ENCODE peak calls at places on chromosomes 3 and 15, in four cellular contexts. Y is upper lobe of left lung, H is right atrium auricular region, T is adrenal gland. B is an unnamed sample.

GRCh38 chr15:86610038-86610437 is 530.4 kb downstream of the AGBL1 start:
- DNase-seq in Y (no peak), H (no peak), T (no peak), B (no peak)

GRCh38 chr3:5875056-5875455 is 687.5 kb downstream of the EDEM1 start:
- DNase-seq in Y (no peak), H (no peak), T (no peak), B (no peak)

GRCh38 chr3:46417841-46418611 is 11.0 kb downstream of the CCRL2 start:
- DNase-seq in Y (no peak), H (no peak), T (no peak), B (no peak)

GRCh38 chr3:140292154-140292553 is 357.2 kb downstream of the CLSTN2 start:
- DNase-seq in Y (no peak), H (no peak), T (no peak), B (no peak)

GRCh38 chr3:53243165-53243564 is 12.7 kb downstream of the TKT start:
- DNase-seq in Y (no peak), H (no peak), T (peak), B (peak)

GRCh38 chr3:117409701-117410459 is 700.3 kb downstream of the TUSC7 start:
- DNase-seq in Y (no peak), H (no peak), T (no peak), B (no peak)

GRCh38 chr15:81839387-81839786 is 206.4 kb downstream of the MEX3B start:
- DNase-seq in Y (no peak), H (no peak), T (no peak), B (no peak)

GRCh38 chr3:175295248-175296000 is 436.3 kb downstream of the NAALADL2 start:
- DNase-seq in Y (no peak), H (no peak), T (no peak), B (no peak)

GRCh38 chr15:29677871-29678431 is 144.3 kb downstream of the TJP1 start:
- DNase-seq in Y (peak), H (no peak), T (no peak), B (no peak)

GRCh38 chr15:29678504-29679034 is 143.7 kb downstream of the TJP1 start:
- DNase-seq in Y (no peak), H (no peak), T (no peak), B (no peak)

GRCh38 chr15:29677450-29677849 is 144.8 kb downstream of the TJP1 start:
- DNase-seq in Y (no peak), H (no peak), T (no peak), B (no peak)

GRCh38 chr15:29675791-29676301 is 146.4 kb downstream of the TJP1 start:
- DNase-seq in Y (peak), H (no peak), T (no peak), B (no peak)

GRCh38 chr15:29676961-29677402 is 145.3 kb downstream of the TJP1 start:
- DNase-seq in Y (no peak), H (no peak), T (no peak), B (no peak)
- H3K4me3 ChIP-seq in Y (no peak), H (no peak), T (no peak), B (no peak)

DNA sequence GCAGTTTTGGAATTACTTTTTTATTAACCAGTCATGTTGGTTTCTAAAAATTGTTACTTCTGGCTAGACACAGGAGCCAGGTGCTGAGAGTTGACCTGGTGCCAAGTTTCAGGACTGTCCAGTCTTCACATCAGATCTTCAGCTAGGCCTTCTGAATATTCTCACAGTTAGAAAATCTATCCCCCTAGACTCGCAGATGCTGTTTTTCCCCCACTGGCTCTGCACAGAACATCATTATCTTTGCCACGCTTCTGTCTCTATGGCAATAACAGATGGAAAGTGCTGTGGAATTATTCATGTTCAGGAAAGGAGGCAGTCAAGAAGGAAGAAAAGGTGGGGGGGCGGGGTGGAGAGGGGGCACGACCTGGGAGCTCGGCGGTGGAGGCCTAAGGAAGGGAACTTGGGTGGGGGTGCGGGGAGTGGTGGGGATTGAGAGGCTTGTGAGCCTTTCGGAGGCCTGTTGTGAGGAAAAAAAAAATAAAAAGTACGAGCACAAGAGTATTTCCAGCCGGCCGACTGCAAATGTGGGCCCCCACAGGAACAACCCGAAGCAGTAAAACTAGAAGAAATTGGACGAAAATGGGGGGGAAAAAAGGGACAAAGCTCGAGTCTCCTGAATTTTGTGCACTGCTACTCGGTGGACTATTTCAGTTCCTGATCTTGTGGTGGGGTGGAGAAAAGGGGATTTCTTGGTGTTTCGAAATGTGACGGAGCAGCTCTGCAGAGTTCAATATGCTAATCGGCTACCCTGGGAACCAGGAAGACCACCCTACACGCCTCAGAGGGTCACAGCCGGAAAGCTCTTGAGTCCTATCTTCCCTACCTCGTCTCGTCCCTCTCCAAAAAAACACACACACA is 1.5 kb upstream of the SKIL start:
- DNase-seq in Y (peak), H (peak), T (peak), B (peak)
- TF ChIP-seq CTCF in Y (no peak), H (no peak), T (no peak), B (no peak)

GRCh38 chr15:52095597-52096262 is 16.8 kb downstream of the BCL2L10 start:
- DNase-seq in Y (no peak), H (no peak), T (no peak), B (peak)

GRCh38 chr15:52097176-52097575 is 15.4 kb downstream of the BCL2L10 start:
- DNase-seq in Y (no peak), H (no peak), T (no peak), B (no peak)

GRCh38 chr15:52093539-52094502 is 18.8 kb downstream of the BCL2L10 start:
- DNase-seq in Y (no peak), H (no peak), T (peak), B (peak)

GRCh38 chr15:52093167-52093538 is 19.4 kb downstream of the BCL2L10 start:
- DNase-seq in Y (no peak), H (no peak), T (no peak), B (no peak)

GRCh38 chr15:52094811-52095584 is 17.6 kb downstream of the BCL2L10 start:
- DNase-seq in Y (peak), H (no peak), T (no peak), B (no peak)
- H3K4me3 ChIP-seq in Y (no peak), H (no peak), T (no peak), B (no peak)

GRCh38 chr3:186627852-186628414 is 12.3 kb upstream of the FETUB start:
- DNase-seq in Y (no peak), H (no peak), T (no peak), B (no peak)

GRCh38 chr3:186635532-186635931 is 4.7 kb upstream of the FETUB start:
- DNase-seq in Y (no peak), H (no peak), T (no peak), B (no peak)

GRCh38 chr3:186628756-186629155 is 11.4 kb upstream of the FETUB start:
- DNase-seq in Y (no peak), H (no peak), T (no peak), B (no peak)

GRCh38 chr3:186633481-186633880 is 6.7 kb upstream of the FETUB start:
- DNase-seq in Y (no peak), H (no peak), T (no peak), B (no peak)

GRCh38 chr3:186630950-186631624 is 9.1 kb upstream of the FETUB start:
- DNase-seq in Y (no peak), H (no peak), T (no peak), B (no peak)
- TF ChIP-seq CTCF in Y (no peak), H (no peak), T (no peak), B (no peak)

DNA sequence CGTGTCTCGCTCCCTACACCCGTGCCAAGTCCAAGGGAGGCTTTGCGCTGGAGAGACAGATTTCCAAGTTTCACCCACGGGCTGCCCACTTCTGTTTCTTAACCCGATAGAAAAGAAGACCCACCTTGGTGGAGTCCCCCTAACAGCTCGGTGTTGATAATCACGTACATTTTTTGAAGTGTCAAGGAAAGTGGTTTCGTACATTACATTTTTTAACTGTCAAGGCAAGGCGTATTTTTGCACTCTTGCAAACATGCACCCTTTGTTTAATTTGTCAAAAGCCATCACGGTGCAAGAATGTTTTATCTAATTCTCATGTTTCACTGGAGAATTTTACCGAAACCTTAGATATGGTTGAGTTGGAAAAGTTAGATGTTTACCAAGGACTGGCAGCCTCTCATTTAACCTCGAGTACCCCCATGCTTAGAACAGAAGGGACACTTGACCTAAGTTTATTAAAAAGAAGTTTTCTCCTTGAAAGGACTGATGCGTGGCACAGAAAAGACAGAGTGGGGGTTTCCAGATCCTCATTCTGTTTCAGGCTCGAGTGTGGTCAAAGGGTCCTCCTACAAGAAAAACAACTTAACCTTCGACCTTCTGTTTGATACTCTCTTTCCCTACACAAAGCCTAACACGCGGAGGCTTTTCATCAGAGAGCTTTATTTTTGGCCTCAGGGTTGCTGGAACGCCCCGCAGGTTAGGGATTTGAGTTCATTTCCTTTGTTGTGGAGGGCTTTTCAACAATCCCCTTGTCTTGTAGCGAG is 882 bp downstream of the GXYLT2 start:
- DNase-seq in Y (no peak), H (no peak), T (peak), B (peak)
- H3K4me3 ChIP-seq in Y (peak), H (peak), T (peak), B (peak)